ENCODE peak calls at places on chromosomes 5 and 9, in four cellular contexts. I is NCI-H460, X is left cardiac atrium, S is neural progenitor cell. W is an unnamed sample.

GRCh38 chr5:60382761-60383160 is 317.2 kb downstream of the DEPDC1B start:
- DNase-seq in I (peak), X (no peak), S (no peak), W (no peak)

GRCh38 chr9:137444106-137444790 is 3.1 kb upstream of the ENTPD8 start:
- DNase-seq in I (no peak), X (peak), S (no peak), W (no peak)

GRCh38 chr9:126317513-126317912 is 9.1 kb upstream of the MVB12B start:
- DNase-seq in I (no peak), X (no peak), S (no peak), W (no peak)

GRCh38 chr5:74313896-74314295 is 326.6 kb downstream of the ENC1 start:
- DNase-seq in I (no peak), X (no peak), S (no peak), W (no peak)

GRCh38 chr5:124735169-124735858 is 11.1 kb downstream of the ZNF608 start:
- DNase-seq in I (no peak), X (no peak), S (peak), W (no peak)

GRCh38 chr9:13352451-13352979 is 73.0 kb upstream of the MPDZ start:
- DNase-seq in I (no peak), X (no peak), S (no peak), W (no peak)

GRCh38 chr5:144484124-144484897 is 313.6 kb downstream of the KCTD16 start:
- DNase-seq in I (no peak), X (no peak), S (no peak), W (no peak)

GRCh38 chr9:14140121-14140520 is 173.8 kb downstream of the NFIB start:
- DNase-seq in I (no peak), X (no peak), S (no peak), W (no peak)

GRCh38 chr5:114858964-114859363 is 310.7 kb downstream of the TRIM36 start:
- DNase-seq in I (no peak), X (no peak), S (no peak), W (no peak)

GRCh38 chr5:36442352-36442751 is 140.7 kb upstream of the RANBP3L start:
- DNase-seq in I (no peak), X (no peak), S (no peak), W (no peak)

GRCh38 chr5:170788626-170789304 is 5.2 kb downstream of the GABRP start:
- DNase-seq in I (no peak), X (no peak), S (no peak), W (no peak)

GRCh38 chr5:1730487-1730847 is 69.2 kb downstream of the MRPL36 start:
- DNase-seq in I (no peak), X (no peak), S (no peak), W (no peak)